ENCODE peak calls at places on chromosomes 16 and 17, in six cellular contexts. U is mucosa of descending colon; P is cardiac septum; I is T-helper 9 cell; W is Jurkat, Clone E6-1; T is CD4-positive, alpha-beta T cell. N is an unnamed sample.

GRCh38 chr16:87661561-87661960 is 59.3 kb downstream of the JPH3 start:
- DNase-seq in T (no peak), W (peak), P (no peak), I (no peak), U (no peak), N (no peak)

GRCh38 chr17:19744922-19745757 is 3.0 kb downstream of the ALDH3A1 start:
- DNase-seq in U (peak), P (peak), T (peak), W (no peak), I (peak), N (peak)

GRCh38 chr17:65328567-65328966 is 191.4 kb downstream of the RGS9 start:
- DNase-seq in P (no peak), I (no peak), U (no peak), W (no peak), T (no peak), N (no peak)

GRCh38 chr16:87602821-87603683 is 744 bp downstream of the JPH3 start:
- DNase-seq in P (no peak), U (peak), W (no peak), T (no peak), I (no peak), N (no peak)

GRCh38 chr17:73064084-73064938 is 28.2 kb downstream of the SLC39A11 start:
- DNase-seq in W (peak), U (no peak), P (no peak), I (no peak), T (no peak), N (no peak)

GRCh38 chr16:9134739-9135138 is 43.3 kb downstream of the HAPSTR1 start:
- DNase-seq in P (no peak), T (peak), U (no peak), I (peak), W (peak), N (peak)

GRCh38 chr16:79609861-79610260 is 9.3 kb upstream of the MAF start:
- DNase-seq in U (no peak), I (no peak), T (no peak), W (no peak), P (no peak), N (no peak)

GRCh38 chr16:84833542-84834402 is 14.0 kb downstream of the CRISPLD2 start:
- DNase-seq in P (no peak), T (no peak), W (no peak), I (no peak), U (no peak), N (no peak)

GRCh38 chr16:1612320-1613111 is at the start of gene CRAMP1:
- DNase-seq in T (no peak), U (peak), P (no peak), I (no peak), W (no peak), N (no peak)

GRCh38 chr16:8890549-8890921 is 8.4 kb downstream of the LITAFD start:
- DNase-seq in I (no peak), W (no peak), U (no peak), T (no peak), P (no peak), N (no peak)

N was measured in T-helper 22 cell.